ENCODE peak calls at places on chromosomes 5 and 9, in ten cellular contexts. One of them, this sample, is unnamed.
A peak's percentile ranks its signal among the peaks of the same experiment; 100 is the strongest.

GRCh38 chr5:146052780-146053179 is 52.6 kb downstream of the PLAC8L1 start:
- DNase-seq in colonic mucosa: no peak
- DNase-seq in ELR: peak; percentile 32
- DNase-seq in left ventricle myocardium superior: no peak
- DNase-seq in ELF-1: no peak
- DNase-seq in activated T-cell treated with anti-CD3 and anti-CD28 coated beads, Interleukin-2, amount 50 U/mL, for 72 hours: no peak
- DNase-seq in HEK293T: peak; percentile 32
- DNase-seq in effector memory CD8-positive, alpha-beta T cell: no peak
- DNase-seq in SJSA1: no peak
- DNase-seq in NCI-H345: no peak
- DNase-seq in this sample: peak; percentile 45

GRCh38 chr5:110159202-110159601 is 469.5 kb downstream of the MAN2A1 start:
- DNase-seq in colonic mucosa: no peak
- DNase-seq in ELR: peak; percentile 85
- DNase-seq in left ventricle myocardium superior: no peak
- DNase-seq in ELF-1: no peak
- DNase-seq in activated T-cell treated with anti-CD3 and anti-CD28 coated beads, Interleukin-2, amount 50 U/mL, for 72 hours: no peak
- DNase-seq in HEK293T: no peak
- DNase-seq in effector memory CD8-positive, alpha-beta T cell: no peak
- DNase-seq in SJSA1: peak; percentile 27
- DNase-seq in NCI-H345: no peak
- DNase-seq in this sample: no peak

GRCh38 chr5:31671339-31671741 is 32.4 kb downstream of the PDZD2 start:
- DNase-seq in colonic mucosa: no peak
- DNase-seq in ELR: no peak
- DNase-seq in left ventricle myocardium superior: peak; percentile 63
- DNase-seq in ELF-1: no peak
- DNase-seq in activated T-cell treated with anti-CD3 and anti-CD28 coated beads, Interleukin-2, amount 50 U/mL, for 72 hours: no peak
- DNase-seq in HEK293T: no peak
- DNase-seq in effector memory CD8-positive, alpha-beta T cell: no peak
- DNase-seq in SJSA1: no peak
- DNase-seq in NCI-H345: no peak
- DNase-seq in this sample: no peak

GRCh38 chr9:81621785-81622243 is 67.5 kb downstream of the TLE1 start:
- DNase-seq in colonic mucosa: no peak
- DNase-seq in ELR: no peak
- DNase-seq in left ventricle myocardium superior: no peak
- DNase-seq in ELF-1: peak; percentile 81
- DNase-seq in activated T-cell treated with anti-CD3 and anti-CD28 coated beads, Interleukin-2, amount 50 U/mL, for 72 hours: no peak
- DNase-seq in HEK293T: no peak
- DNase-seq in effector memory CD8-positive, alpha-beta T cell: no peak
- DNase-seq in SJSA1: no peak
- DNase-seq in NCI-H345: peak; percentile 23
- DNase-seq in this sample: peak; percentile 100

GRCh38 chr5:36688722-36689121 is 82.3 kb downstream of the SLC1A3 start:
- DNase-seq in colonic mucosa: no peak
- DNase-seq in ELR: peak; percentile 53
- DNase-seq in left ventricle myocardium superior: no peak
- DNase-seq in ELF-1: peak; percentile 15
- DNase-seq in activated T-cell treated with anti-CD3 and anti-CD28 coated beads, Interleukin-2, amount 50 U/mL, for 72 hours: no peak
- DNase-seq in HEK293T: peak; percentile 32
- DNase-seq in effector memory CD8-positive, alpha-beta T cell: no peak
- DNase-seq in SJSA1: no peak
- DNase-seq in NCI-H345: no peak
- DNase-seq in this sample: peak; percentile 5

GRCh38 chr5:181190711-181191525 is 14.1 kb downstream of the TRIM7 start:
- DNase-seq in colonic mucosa: peak; percentile 58
- DNase-seq in ELR: peak; percentile 56
- DNase-seq in left ventricle myocardium superior: peak; percentile 76
- DNase-seq in ELF-1: no peak
- DNase-seq in activated T-cell treated with anti-CD3 and anti-CD28 coated beads, Interleukin-2, amount 50 U/mL, for 72 hours: peak; percentile 68
- DNase-seq in HEK293T: no peak
- DNase-seq in effector memory CD8-positive, alpha-beta T cell: peak; percentile 25
- DNase-seq in SJSA1: no peak
- DNase-seq in NCI-H345: no peak
- DNase-seq in this sample: no peak

GRCh38 chr5:17224858-17225436 is 7.5 kb downstream of the BASP1 start:
- DNase-seq in colonic mucosa: no peak
- DNase-seq in ELR: peak; percentile 80
- DNase-seq in left ventricle myocardium superior: no peak
- DNase-seq in ELF-1: no peak
- DNase-seq in activated T-cell treated with anti-CD3 and anti-CD28 coated beads, Interleukin-2, amount 50 U/mL, for 72 hours: peak; percentile 7
- DNase-seq in HEK293T: no peak
- DNase-seq in effector memory CD8-positive, alpha-beta T cell: no peak
- DNase-seq in SJSA1: no peak
- DNase-seq in NCI-H345: no peak
- DNase-seq in this sample: no peak

GRCh38 chr5:11273180-11273882 is 512.3 kb upstream of the DAP start:
- DNase-seq in colonic mucosa: no peak
- DNase-seq in ELR: peak; percentile 3
- DNase-seq in left ventricle myocardium superior: no peak
- DNase-seq in ELF-1: no peak
- DNase-seq in activated T-cell treated with anti-CD3 and anti-CD28 coated beads, Interleukin-2, amount 50 U/mL, for 72 hours: no peak
- DNase-seq in HEK293T: no peak
- DNase-seq in effector memory CD8-positive, alpha-beta T cell: no peak
- DNase-seq in SJSA1: no peak
- DNase-seq in NCI-H345: no peak
- DNase-seq in this sample: peak; percentile 56

GRCh38 chr9:69198526-69199250 is 24.6 kb downstream of the TJP2 start:
- DNase-seq in colonic mucosa: no peak
- DNase-seq in ELR: no peak
- DNase-seq in left ventricle myocardium superior: no peak
- DNase-seq in ELF-1: no peak
- DNase-seq in activated T-cell treated with anti-CD3 and anti-CD28 coated beads, Interleukin-2, amount 50 U/mL, for 72 hours: no peak
- DNase-seq in HEK293T: no peak
- DNase-seq in effector memory CD8-positive, alpha-beta T cell: no peak
- DNase-seq in SJSA1: no peak
- DNase-seq in NCI-H345: no peak
- DNase-seq in this sample: no peak

GRCh38 chr9:137379761-137380161 is 43.2 kb downstream of the EXD3 start:
- DNase-seq in colonic mucosa: no peak
- DNase-seq in ELR: no peak
- DNase-seq in left ventricle myocardium superior: peak; percentile 11
- DNase-seq in ELF-1: no peak
- DNase-seq in activated T-cell treated with anti-CD3 and anti-CD28 coated beads, Interleukin-2, amount 50 U/mL, for 72 hours: no peak
- DNase-seq in HEK293T: no peak
- DNase-seq in effector memory CD8-positive, alpha-beta T cell: no peak
- DNase-seq in SJSA1: no peak
- DNase-seq in NCI-H345: no peak
- DNase-seq in this sample: no peak

GRCh38 chr9:92561374-92562329 is 25.9 kb upstream of the ECM2 start:
- DNase-seq in colonic mucosa: no peak
- DNase-seq in ELR: peak; percentile 6
- DNase-seq in left ventricle myocardium superior: no peak
- DNase-seq in ELF-1: no peak
- DNase-seq in activated T-cell treated with anti-CD3 and anti-CD28 coated beads, Interleukin-2, amount 50 U/mL, for 72 hours: no peak
- DNase-seq in HEK293T: no peak
- DNase-seq in effector memory CD8-positive, alpha-beta T cell: no peak
- DNase-seq in SJSA1: no peak
- DNase-seq in NCI-H345: no peak
- DNase-seq in this sample: peak; percentile 71

GRCh38 chr9:76371901-76372300 is 22.3 kb downstream of the RFK start:
- DNase-seq in colonic mucosa: no peak
- DNase-seq in ELR: no peak
- DNase-seq in left ventricle myocardium superior: no peak
- DNase-seq in ELF-1: no peak
- DNase-seq in activated T-cell treated with anti-CD3 and anti-CD28 coated beads, Interleukin-2, amount 50 U/mL, for 72 hours: no peak
- DNase-seq in HEK293T: no peak
- DNase-seq in effector memory CD8-positive, alpha-beta T cell: no peak
- DNase-seq in SJSA1: peak; percentile 93
- DNase-seq in NCI-H345: no peak
- DNase-seq in this sample: no peak

GRCh38 chr9:99368341-99369326 is 146.6 kb downstream of the SEC61B start:
- DNase-seq in colonic mucosa: no peak
- DNase-seq in ELR: peak; percentile 62
- DNase-seq in left ventricle myocardium superior: peak; percentile 78
- DNase-seq in ELF-1: peak; percentile 79
- DNase-seq in activated T-cell treated with anti-CD3 and anti-CD28 coated beads, Interleukin-2, amount 50 U/mL, for 72 hours: no peak
- DNase-seq in HEK293T: no peak
- DNase-seq in effector memory CD8-positive, alpha-beta T cell: no peak
- DNase-seq in SJSA1: peak; percentile 54
- DNase-seq in NCI-H345: no peak
- DNase-seq in this sample: peak; percentile 79

GRCh38 chr9:108751301-108751824 is 104.4 kb downstream of the ACTL7B start:
- DNase-seq in colonic mucosa: no peak
- DNase-seq in ELR: no peak
- DNase-seq in left ventricle myocardium superior: no peak
- DNase-seq in ELF-1: no peak
- DNase-seq in activated T-cell treated with anti-CD3 and anti-CD28 coated beads, Interleukin-2, amount 50 U/mL, for 72 hours: no peak
- DNase-seq in HEK293T: no peak
- DNase-seq in effector memory CD8-positive, alpha-beta T cell: no peak
- DNase-seq in SJSA1: no peak
- DNase-seq in NCI-H345: no peak
- DNase-seq in this sample: peak; percentile 18

GRCh38 chr9:98821831-98822230 is 14.4 kb downstream of the GALNT12 start:
- DNase-seq in colonic mucosa: no peak
- DNase-seq in ELR: no peak
- DNase-seq in left ventricle myocardium superior: no peak
- DNase-seq in ELF-1: no peak
- DNase-seq in activated T-cell treated with anti-CD3 and anti-CD28 coated beads, Interleukin-2, amount 50 U/mL, for 72 hours: no peak
- DNase-seq in HEK293T: no peak
- DNase-seq in effector memory CD8-positive, alpha-beta T cell: no peak
- DNase-seq in SJSA1: no peak
- DNase-seq in NCI-H345: no peak
- DNase-seq in this sample: no peak

GRCh38 chr5:131952286-131952857 is 6.9 kb upstream of the MEIKIN start:
- DNase-seq in colonic mucosa: no peak
- DNase-seq in ELR: no peak
- DNase-seq in left ventricle myocardium superior: no peak
- DNase-seq in ELF-1: no peak
- DNase-seq in activated T-cell treated with anti-CD3 and anti-CD28 coated beads, Interleukin-2, amount 50 U/mL, for 72 hours: no peak
- DNase-seq in HEK293T: no peak
- DNase-seq in effector memory CD8-positive, alpha-beta T cell: no peak
- DNase-seq in SJSA1: no peak
- DNase-seq in NCI-H345: peak; percentile 26
- DNase-seq in this sample: peak; percentile 84

GRCh38 chr5:167355370-167355769 is 936.1 kb upstream of the WWC1 start:
- DNase-seq in colonic mucosa: no peak
- DNase-seq in ELR: no peak
- DNase-seq in left ventricle myocardium superior: no peak
- DNase-seq in ELF-1: no peak
- DNase-seq in activated T-cell treated with anti-CD3 and anti-CD28 coated beads, Interleukin-2, amount 50 U/mL, for 72 hours: no peak
- DNase-seq in HEK293T: no peak
- DNase-seq in effector memory CD8-positive, alpha-beta T cell: no peak
- DNase-seq in SJSA1: no peak
- DNase-seq in NCI-H345: no peak
- DNase-seq in this sample: no peak

GRCh38 chr5:76867827-76868693 is 18.2 kb downstream of the S100Z start:
- DNase-seq in colonic mucosa: peak; percentile 69
- DNase-seq in ELR: peak; percentile 77
- DNase-seq in left ventricle myocardium superior: peak; percentile 63
- DNase-seq in ELF-1: peak; percentile 77
- DNase-seq in activated T-cell treated with anti-CD3 and anti-CD28 coated beads, Interleukin-2, amount 50 U/mL, for 72 hours: peak; percentile 63
- DNase-seq in HEK293T: peak; percentile 68
- DNase-seq in effector memory CD8-positive, alpha-beta T cell: peak; percentile 36
- DNase-seq in SJSA1: peak; percentile 50
- DNase-seq in NCI-H345: peak; percentile 74
- DNase-seq in this sample: peak; percentile 86

GRCh38 chr9:89407070-89407469 is 88.8 kb downstream of the SECISBP2 start:
- DNase-seq in colonic mucosa: no peak
- DNase-seq in ELR: no peak
- DNase-seq in left ventricle myocardium superior: no peak
- DNase-seq in ELF-1: no peak
- DNase-seq in activated T-cell treated with anti-CD3 and anti-CD28 coated beads, Interleukin-2, amount 50 U/mL, for 72 hours: no peak
- DNase-seq in HEK293T: no peak
- DNase-seq in effector memory CD8-positive, alpha-beta T cell: no peak
- DNase-seq in SJSA1: no peak
- DNase-seq in NCI-H345: no peak
- DNase-seq in this sample: no peak

GRCh38 chr5:112077180-112077579 is 320.2 kb upstream of the NREP start:
- DNase-seq in colonic mucosa: no peak
- DNase-seq in ELR: peak; percentile 13
- DNase-seq in left ventricle myocardium superior: no peak
- DNase-seq in ELF-1: no peak
- DNase-seq in activated T-cell treated with anti-CD3 and anti-CD28 coated beads, Interleukin-2, amount 50 U/mL, for 72 hours: no peak
- DNase-seq in HEK293T: no peak
- DNase-seq in effector memory CD8-positive, alpha-beta T cell: no peak
- DNase-seq in SJSA1: peak; percentile 21
- DNase-seq in NCI-H345: no peak
- DNase-seq in this sample: no peak

GRCh38 chr9:6106576-6107339 is 91.3 kb upstream of the RANBP6 start:
- DNase-seq in colonic mucosa: no peak
- DNase-seq in ELR: peak; percentile 62
- DNase-seq in left ventricle myocardium superior: no peak
- DNase-seq in ELF-1: peak; percentile 32
- DNase-seq in activated T-cell treated with anti-CD3 and anti-CD28 coated beads, Interleukin-2, amount 50 U/mL, for 72 hours: no peak
- DNase-seq in HEK293T: peak; percentile 15
- DNase-seq in effector memory CD8-positive, alpha-beta T cell: no peak
- DNase-seq in SJSA1: no peak
- DNase-seq in NCI-H345: peak; percentile 9
- DNase-seq in this sample: peak; percentile 20

GRCh38 chr9:18184034-18184800 is 289.7 kb upstream of the ADAMTSL1 start:
- DNase-seq in colonic mucosa: peak; percentile 35
- DNase-seq in ELR: no peak
- DNase-seq in left ventricle myocardium superior: no peak
- DNase-seq in ELF-1: no peak
- DNase-seq in activated T-cell treated with anti-CD3 and anti-CD28 coated beads, Interleukin-2, amount 50 U/mL, for 72 hours: no peak
- DNase-seq in HEK293T: no peak
- DNase-seq in effector memory CD8-positive, alpha-beta T cell: no peak
- DNase-seq in SJSA1: no peak
- DNase-seq in NCI-H345: no peak
- DNase-seq in this sample: no peak

GRCh38 chr5:153827407-153827806 is 211.3 kb downstream of the FAM114A2 start:
- DNase-seq in colonic mucosa: no peak
- DNase-seq in ELR: peak; percentile 12
- DNase-seq in left ventricle myocardium superior: no peak
- DNase-seq in ELF-1: peak; percentile 7
- DNase-seq in activated T-cell treated with anti-CD3 and anti-CD28 coated beads, Interleukin-2, amount 50 U/mL, for 72 hours: no peak
- DNase-seq in HEK293T: no peak
- DNase-seq in effector memory CD8-positive, alpha-beta T cell: no peak
- DNase-seq in SJSA1: no peak
- DNase-seq in NCI-H345: no peak
- DNase-seq in this sample: peak; percentile 51

GRCh38 chr5:159768243-159768642 is 148.0 kb upstream of the ADRA1B start:
- DNase-seq in colonic mucosa: no peak
- DNase-seq in ELR: no peak
- DNase-seq in left ventricle myocardium superior: no peak
- DNase-seq in ELF-1: peak; percentile 73
- DNase-seq in activated T-cell treated with anti-CD3 and anti-CD28 coated beads, Interleukin-2, amount 50 U/mL, for 72 hours: no peak
- DNase-seq in HEK293T: no peak
- DNase-seq in effector memory CD8-positive, alpha-beta T cell: no peak
- DNase-seq in SJSA1: no peak
- DNase-seq in NCI-H345: no peak
- DNase-seq in this sample: no peak

GRCh38 chr5:177093082-177093712 is 6.5 kb downstream of the FGFR4 start:
- DNase-seq in colonic mucosa: no peak
- DNase-seq in ELR: no peak
- DNase-seq in left ventricle myocardium superior: no peak
- DNase-seq in ELF-1: no peak
- DNase-seq in activated T-cell treated with anti-CD3 and anti-CD28 coated beads, Interleukin-2, amount 50 U/mL, for 72 hours: no peak
- DNase-seq in HEK293T: no peak
- DNase-seq in effector memory CD8-positive, alpha-beta T cell: no peak
- DNase-seq in SJSA1: no peak
- DNase-seq in NCI-H345: no peak
- DNase-seq in this sample: no peak

GRCh38 chr9:18037981-18038380 is 436.0 kb upstream of the ADAMTSL1 start:
- DNase-seq in colonic mucosa: no peak
- DNase-seq in ELR: no peak
- DNase-seq in left ventricle myocardium superior: no peak
- DNase-seq in ELF-1: no peak
- DNase-seq in activated T-cell treated with anti-CD3 and anti-CD28 coated beads, Interleukin-2, amount 50 U/mL, for 72 hours: no peak
- DNase-seq in HEK293T: no peak
- DNase-seq in effector memory CD8-positive, alpha-beta T cell: no peak
- DNase-seq in SJSA1: no peak
- DNase-seq in NCI-H345: no peak
- DNase-seq in this sample: peak; percentile 82

GRCh38 chr9:127875306-127875966 is 2.0 kb downstream of the AK1 start:
- DNase-seq in colonic mucosa: no peak
- DNase-seq in ELR: peak; percentile 53
- DNase-seq in left ventricle myocardium superior: no peak
- DNase-seq in ELF-1: no peak
- DNase-seq in activated T-cell treated with anti-CD3 and anti-CD28 coated beads, Interleukin-2, amount 50 U/mL, for 72 hours: no peak
- DNase-seq in HEK293T: no peak
- DNase-seq in effector memory CD8-positive, alpha-beta T cell: no peak
- DNase-seq in SJSA1: no peak
- DNase-seq in NCI-H345: no peak
- DNase-seq in this sample: no peak

GRCh38 chr5:134111741-134112647 is 2.5 kb upstream of the TCF7 start:
- DNase-seq in colonic mucosa: no peak
- DNase-seq in ELR: peak; percentile 37
- DNase-seq in left ventricle myocardium superior: no peak
- DNase-seq in ELF-1: no peak
- DNase-seq in activated T-cell treated with anti-CD3 and anti-CD28 coated beads, Interleukin-2, amount 50 U/mL, for 72 hours: peak; percentile 68
- DNase-seq in HEK293T: no peak
- DNase-seq in effector memory CD8-positive, alpha-beta T cell: no peak
- DNase-seq in SJSA1: peak; percentile 59
- DNase-seq in NCI-H345: no peak
- DNase-seq in this sample: no peak

This sample was measured in NCI-H69.